ENCODE peak calls at places on chromosomes 4 and X, in nine cellular contexts. B is sigmoid colon; J is iris pigment epithelial cell; S is stimulated activated naive B cell treated with anti-CD40 and anti-IgM and Interleukin-4, amounts not matched to agents 10 μg/mL and 1 μg/mL and 100 μg/mL, for 72 hours; C is activated naive CD4-positive, alpha-beta T cell treated with anti-CD3 and anti-CD28 coated beads for 36 hours; N is A673; Z is stimulated activated CD4-positive, alpha-beta T cell treated with anti-CD3 and anti-CD28 coated beads, Interleukin-4, amount 100 ng/mL, for 24 hours; H is naive thymus-derived CD8-positive, alpha-beta T cell; I is small intestine. L is an unnamed sample.

GRCh38 chrX:135331525-135331924 is 22.2 kb downstream of the ETDC start:
- DNase-seq in Z (no peak), S (no peak), B (no peak), C (no peak), J (no peak), I (no peak), N (no peak), H (no peak), L (no peak)

GRCh38 chr4:112865443-112865842 is 184.0 kb upstream of the ANK2 start:
- DNase-seq in C (no peak), N (no peak), I (no peak), Z (no peak), J (peak; percentile 15), B (no peak), H (no peak), S (no peak), L (no peak)

GRCh38 chrX:20547649-20548051 is 280.9 kb upstream of the RPS6KA3 start:
- DNase-seq in C (no peak), Z (no peak), I (peak; percentile 76), H (no peak), B (no peak), S (no peak), N (peak; percentile 31), J (peak; percentile 74), L (no peak)

GRCh38 chrX:134685662-134686061 is 27.4 kb upstream of the PLAC1 start:
- DNase-seq in Z (no peak), C (no peak), I (no peak), J (peak; percentile 75), N (no peak), S (no peak), H (no peak), B (no peak), L (no peak)

GRCh38 chrX:38868941-38869378 is 67.7 kb downstream of the MID1IP1 start:
- DNase-seq in J (peak; percentile 45), Z (no peak), N (no peak), H (no peak), B (no peak), S (no peak), C (no peak), I (no peak), L (no peak)

GRCh38 chr4:99648321-99648720 is 9.3 kb downstream of the C4orf54 start:
- DNase-seq in J (no peak), Z (no peak), I (no peak), B (no peak), S (no peak), C (no peak), N (no peak), H (no peak), L (no peak)

GRCh38 chr4:150244600-150244999 is 166.4 kb downstream of the DCLK2 start:
- DNase-seq in J (peak; percentile 77), N (peak; percentile 65), I (no peak), C (no peak), Z (no peak), B (no peak), S (no peak), H (no peak), L (no peak)

GRCh38 chr4:39464886-39465501 is 6.1 kb downstream of the LIAS start:
- DNase-seq in Z (no peak), C (no peak), I (no peak), H (no peak), B (no peak), N (peak; percentile 84), S (no peak), J (peak; percentile 92), L (no peak)

GRCh38 chr4:69689530-69690111 is 36.6 kb upstream of the UGT2A1 start:
- DNase-seq in N (peak; percentile 58), J (peak; percentile 43), B (no peak), Z (no peak), C (no peak), H (no peak), S (no peak), I (peak; percentile 61), L (no peak)

GRCh38 chrX:63128509-63128908 is 222.6 kb downstream of the SPIN4 start:
- DNase-seq in C (peak; percentile 29), H (no peak), I (no peak), Z (peak; percentile 3), S (peak; percentile 28), N (peak; percentile 18), B (no peak), J (peak; percentile 52), L (peak; percentile 62)